ENCODE peak calls at places on chromosomes 11 and 22, in four cellular contexts. L is small intestine, A is IMR-90, W is uterus. H is an unnamed sample. For H3K36me3, the result is how much of the 10 kb centered on the place peaks cover.

GRCh38 chr11:9815486-9816136 is 151.7 kb downstream of the SWAP70 start:
- DNase-seq in W (no peak), A (peak), L (no peak), H (no peak)

GRCh38 chr11:76629133-76629852 is 41.3 kb downstream of the LRRC32 start:
- DNase-seq in L (no peak), W (peak), A (peak), H (no peak)

GRCh38 chr11:28146123-28146751 is 38.0 kb downstream of the METTL15 start:
- DNase-seq in L (no peak), A (peak), W (no peak), H (no peak)

GRCh38 chr11:112605093-112605666 is 344.5 kb upstream of the PLET1 start:
- DNase-seq in L (no peak), W (no peak), A (peak), H (no peak)

GRCh38 chr11:88122956-88123355 is 52.3 kb downstream of the RAB38 start:
- DNase-seq in L (no peak), A (no peak), W (no peak), H (no peak)

GRCh38 chr11:39784873-39785272 is 1674.6 kb downstream of the LRRC4C start:
- DNase-seq in A (no peak), L (no peak), W (no peak), H (no peak)

GRCh38 chr11:34536056-34536455 is 22.5 kb upstream of the ELF5 start:
- DNase-seq in L (no peak), W (no peak), A (no peak), H (no peak)

GRCh38 chr11:35932121-35932520 is 11.7 kb upstream of the LDLRAD3 start:
- DNase-seq in A (no peak), W (no peak), L (no peak), H (no peak)

GRCh38 chr11:133531971-133532651 is at the start of gene OPCML:
- DNase-seq in L (no peak), W (no peak), A (no peak), H (no peak)

GRCh38 chr11:124612045-124612444 is 817 bp downstream of the PANX3 start:
- DNase-seq in A (no peak), W (no peak), L (peak), H (no peak)

GRCh38 chr11:1618231-1618630 is 3.7 kb downstream of the KRTAP5-4 start:
- DNase-seq in L (no peak), W (no peak), A (no peak), H (no peak)

GRCh38 chr11:83284501-83285051 is 1.6 kb downstream of the CCDC90B start:
- DNase-seq in L (peak), W (no peak), A (no peak), H (no peak)

GRCh38 chr22:29266564-29267461 is 968 bp downstream of the RHBDD3 start:
- DNase-seq in A (peak), W (no peak), L (no peak), H (no peak)

DNA sequence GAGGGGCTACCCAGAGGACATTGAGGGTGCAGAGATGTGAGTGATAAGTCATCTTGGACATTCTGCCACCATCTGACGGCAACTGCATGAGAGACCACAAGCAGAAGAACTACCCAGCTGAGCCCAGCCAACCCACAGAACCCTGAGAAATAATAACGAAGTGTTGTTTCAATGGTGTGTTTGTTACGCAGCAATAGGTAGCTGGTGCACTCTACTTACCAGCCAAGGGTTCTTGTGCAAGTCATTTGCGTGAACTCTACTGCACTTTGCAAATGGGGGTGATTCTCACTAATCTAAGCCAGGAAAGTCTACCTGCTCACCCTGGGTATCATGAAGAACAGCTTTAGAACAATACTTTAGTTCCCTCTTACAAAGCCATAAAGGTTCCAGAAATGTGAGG is 15.8 kb upstream of the CELSR1 start:
- DNase-seq in W (no peak), L (no peak), A (no peak), H (no peak)
- H3K36me3 ChIP-seq in W (under half), L (under half), A (under half), H (under half)

GRCh38 chr11:22197139-22197893 is 4.4 kb downstream of the ANO5 start:
- DNase-seq in W (no peak), L (no peak), A (no peak), H (no peak)

GRCh38 chr11:22194907-22195306 is 2.0 kb downstream of the ANO5 start:
- DNase-seq in L (no peak), A (no peak), W (no peak), H (no peak)

GRCh38 chr11:22193348-22194051 is 615 bp downstream of the ANO5 start:
- DNase-seq in W (peak), A (no peak), L (peak), H (peak)

GRCh38 chr11:22203281-22203680 is 10.4 kb downstream of the ANO5 start:
- DNase-seq in W (no peak), L (no peak), A (no peak), H (no peak)

GRCh38 chr11:22199243-22199642 is 6.4 kb downstream of the ANO5 start:
- DNase-seq in A (no peak), L (no peak), W (no peak), H (no peak)
- H3K4me3 ChIP-seq in A (no peak), L (no peak), W (no peak), H (no peak)

DNA sequence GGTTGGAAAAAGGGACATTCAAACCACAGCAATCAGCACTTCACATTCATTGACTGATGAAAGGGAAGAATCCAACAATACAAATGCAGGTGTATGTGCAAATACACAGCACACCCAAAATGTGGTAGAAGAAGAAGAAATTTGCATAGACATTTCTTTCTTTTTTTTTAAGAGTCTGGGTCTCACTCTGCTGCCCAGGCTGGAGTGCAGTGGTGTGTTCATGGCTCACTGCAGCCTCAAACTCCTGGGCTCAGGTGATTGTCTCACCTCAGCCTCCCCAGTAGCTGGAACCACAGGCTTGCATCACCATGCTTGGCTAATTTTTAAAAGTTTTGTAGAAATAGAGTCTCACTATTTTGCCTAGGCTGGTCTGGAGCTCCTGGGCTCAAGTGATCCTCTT is 21.9 kb downstream of the CARS1 start:
- DNase-seq in W (no peak), A (no peak), L (no peak), H (no peak)
- H3K36me3 ChIP-seq in W (under half), A (half or more), L (under half), H (under half)

DNA sequence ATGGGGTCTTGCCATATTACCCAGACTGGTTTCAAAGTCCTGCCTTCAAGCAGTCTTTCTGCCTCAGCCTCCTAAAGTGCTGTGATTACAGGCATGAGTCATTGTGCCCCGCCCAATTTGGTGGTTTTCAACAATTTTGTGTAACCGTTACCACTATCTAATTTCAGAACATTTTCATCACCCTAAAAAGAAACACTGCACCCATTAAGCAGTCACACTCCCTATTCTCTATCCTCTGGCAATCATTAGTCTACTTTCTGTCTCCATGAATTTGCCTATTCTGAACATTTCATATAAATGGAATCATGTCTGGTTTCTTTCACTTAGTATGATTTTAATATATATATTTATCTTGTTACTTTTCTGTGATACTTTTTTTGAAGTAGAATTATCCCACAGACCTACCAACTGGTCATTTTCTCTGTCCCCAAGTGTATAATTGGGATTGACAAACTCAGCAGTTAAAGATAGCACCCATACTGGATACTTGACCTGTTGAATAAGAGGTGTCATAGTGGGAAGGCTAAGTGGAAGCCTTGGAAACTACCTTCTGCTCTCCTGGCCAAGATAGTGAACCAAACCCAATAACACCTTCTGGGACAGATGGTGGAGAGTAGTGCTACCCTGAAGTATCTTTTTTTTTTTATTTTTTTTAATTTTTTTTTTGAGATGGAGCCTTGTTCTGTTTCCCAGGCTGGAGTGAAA is 64.8 kb downstream of the STIM1 start:
- DNase-seq in L (peak), A (peak), W (peak), H (peak)
- H3K4me3 ChIP-seq in L (no peak), A (no peak), W (no peak), H (no peak)

DNA sequence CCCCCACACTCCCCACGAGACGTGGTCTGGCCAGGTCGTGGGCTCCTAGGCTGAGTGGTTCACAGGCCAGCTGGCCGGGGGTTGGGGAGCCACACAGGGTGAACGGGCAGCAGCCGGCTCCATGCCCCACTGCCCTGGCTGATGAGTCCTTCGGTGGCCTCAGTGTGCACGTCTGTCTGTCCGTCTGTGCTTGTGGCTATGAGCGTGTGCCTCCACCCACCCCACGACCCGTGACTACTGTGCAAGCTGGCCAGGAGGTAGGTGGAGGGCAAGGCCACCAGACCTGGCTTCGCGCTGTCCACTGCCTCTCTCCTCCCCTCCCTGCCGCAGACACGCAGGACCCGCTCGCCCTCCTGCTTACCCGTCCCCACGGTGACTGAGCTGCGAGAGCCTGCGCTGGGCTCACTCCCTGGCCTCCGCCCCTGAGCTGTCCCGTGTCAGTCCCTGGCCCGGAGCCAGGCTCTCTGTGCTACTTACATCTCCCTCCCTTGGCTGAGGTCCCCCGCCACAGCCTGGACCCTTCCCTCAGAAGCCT is 14.1 kb downstream of the CSDC2 start:
- DNase-seq in A (peak), L (no peak), W (peak), H (peak)
- H3K36me3 ChIP-seq in A (half or more), L (under half), W (under half), H (under half)

GRCh38 chr11:45147017-45147728 is 734 bp downstream of the PRDM11 start:
- DNase-seq in L (peak), W (peak), A (peak), H (peak)
- H3K4me3 ChIP-seq in L (peak), W (peak), A (peak), H (peak)

DNA sequence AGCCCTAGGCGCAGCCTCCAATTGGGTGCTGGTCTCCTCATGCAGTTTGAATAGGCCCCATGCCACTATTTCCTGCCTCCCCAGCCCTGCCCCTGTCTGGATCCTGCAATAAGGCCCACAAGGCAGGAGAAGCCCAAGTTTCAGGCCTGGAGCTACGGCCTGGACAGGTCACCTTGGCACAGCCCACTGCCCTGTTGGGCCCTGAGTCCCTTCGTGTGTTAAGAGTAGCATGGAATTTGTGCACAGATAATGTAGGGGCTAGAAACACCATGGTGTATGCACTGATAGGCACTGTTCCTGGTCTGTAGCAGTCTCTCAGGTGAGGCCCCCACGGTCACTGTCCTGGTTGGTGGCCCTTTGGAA is 20.1 kb downstream of the CDC45 start:
- DNase-seq in A (no peak), W (no peak), L (no peak), H (no peak)
- H3K36me3 ChIP-seq in A (under half), W (under half), L (under half), H (under half)

GRCh38 chr11:73310076-73310475 is 2.0 kb downstream of the ARHGEF17 start:
- DNase-seq in L (no peak), W (no peak), A (no peak), H (no peak)
- H3K4me3 ChIP-seq in L (no peak), W (peak), A (peak), H (peak)

GRCh38 chr11:118382954-118383353 is 18.5 kb upstream of the ATP5MG start:
- DNase-seq in L (no peak), A (no peak), W (no peak), H (no peak)
- H3K36me3 ChIP-seq in L (under half), A (under half), W (under half), H (under half)

GRCh38 chr11:61580292-61580888 is 486 bp downstream of the SYT7 start:
- DNase-seq in L (no peak), A (no peak), W (no peak), H (no peak)

GRCh38 chr11:61581030-61581928 is at the start of gene SYT7:
- DNase-seq in L (peak), A (peak), W (peak), H (peak)

GRCh38 chr11:61577383-61578118 is 3.3 kb downstream of the SYT7 start:
- DNase-seq in W (no peak), A (no peak), L (no peak), H (no peak)

GRCh38 chr11:61578819-61579218 is 2.1 kb downstream of the SYT7 start:
- DNase-seq in A (no peak), W (no peak), L (no peak), H (no peak)

DNA sequence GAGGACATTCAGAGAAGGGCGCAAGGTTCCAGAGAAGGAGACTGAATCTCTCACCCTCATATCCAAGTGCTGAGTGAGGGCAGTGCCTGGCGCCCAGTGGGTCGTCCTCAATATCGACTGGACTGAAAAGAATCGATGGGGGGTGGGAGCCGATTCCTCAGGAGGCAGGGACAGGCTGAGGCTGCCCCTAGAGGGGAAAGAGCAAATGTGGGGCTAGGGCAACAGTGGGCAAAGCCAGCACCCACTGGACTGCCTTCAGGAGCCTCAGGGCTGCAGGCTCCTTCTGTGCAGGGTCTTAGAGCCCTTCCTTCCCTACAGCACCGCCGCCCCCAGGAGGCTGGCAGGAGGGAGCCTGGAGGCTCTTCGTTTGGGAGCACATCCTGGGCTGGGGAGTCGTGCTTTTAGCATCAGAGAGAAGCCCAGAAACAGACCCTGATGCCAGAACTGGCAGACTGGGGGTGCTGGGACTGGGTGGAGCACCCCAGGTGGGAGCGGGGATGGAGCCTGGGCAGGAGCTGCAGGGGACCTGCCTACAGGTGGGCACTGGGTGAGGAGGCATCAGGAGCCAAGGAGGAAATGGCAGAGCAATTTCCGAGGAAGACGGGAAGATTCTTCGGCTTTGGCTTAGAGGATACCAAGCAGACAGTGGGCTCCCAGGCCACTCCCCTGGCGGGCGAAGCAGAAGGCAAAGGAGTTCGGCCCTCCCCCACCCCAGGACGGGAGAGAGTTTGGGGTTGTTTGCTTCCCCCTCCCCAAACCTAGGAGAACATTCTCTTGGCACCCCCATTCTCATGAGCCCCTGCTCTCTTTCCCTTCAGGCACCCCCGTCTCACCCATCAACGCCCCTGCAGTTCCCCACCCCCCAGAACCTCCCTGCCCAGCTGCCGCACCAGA is 1.2 kb downstream of the SYT7 start:
- DNase-seq in W (no peak), A (no peak), L (no peak), H (no peak)
- H3K4me3 ChIP-seq in W (peak), A (no peak), L (no peak), H (peak)

H was measured in colonic mucosa.